ENCODE peak calls at places on chromosomes 16 and 17, in four cellular contexts. A, I, O and R are unnamed samples. For H3K4me1, the result is how much of the 10 kb centered on the place peaks cover.

GRCh38 chr17:73489991-73490390 is 154.3 kb downstream of the SDK2 start:
- DNase-seq in A (no peak), I (no peak), O (no peak), R (no peak)

GRCh38 chr17:4310349-4311060 is 46.7 kb upstream of the ANKFY1 start:
- DNase-seq in A (no peak), I (no peak), O (peak), R (peak)

GRCh38 chr17:73744411-73744810 is 100.2 kb upstream of the SDK2 start:
- DNase-seq in A (no peak), I (no peak), O (no peak), R (no peak)

GRCh38 chr17:4788807-4789700 is at the start of gene GLTPD2:
- DNase-seq in A (no peak), I (no peak), O (no peak), R (peak)

GRCh38 chr17:4553669-4554068 is 1.5 kb downstream of the MYBBP1A start:
- DNase-seq in A (no peak), I (no peak), O (no peak), R (no peak)

GRCh38 chr17:75268931-75269330 is 2.1 kb downstream of the MIF4GD start:
- DNase-seq in A (no peak), I (no peak), O (no peak), R (no peak)

GRCh38 chr16:79083879-79084278 is 516.7 kb downstream of the MAF start:
- DNase-seq in A (no peak), I (no peak), O (peak), R (no peak)

GRCh38 chr17:78396436-78397335 is 18.2 kb downstream of the PGS1 start:
- DNase-seq in A (no peak), I (no peak), O (peak), R (no peak)

GRCh38 chr17:29089601-29090044 is 46.7 kb downstream of the PIPOX start:
- DNase-seq in A (no peak), I (no peak), O (no peak), R (no peak)

GRCh38 chr16:70715113-70715711 is 29.4 kb upstream of the MTSS2 start:
- DNase-seq in A (no peak), I (peak), O (peak), R (no peak)

GRCh38 chr17:74305865-74306654 is 20.0 kb upstream of the KIF19 start:
- DNase-seq in A (no peak), I (no peak), O (no peak), R (no peak)

GRCh38 chr16:71847096-71847495 is 1.3 kb downstream of the ATXN1L start:
- DNase-seq in A (no peak), I (no peak), O (no peak), R (no peak)

GRCh38 chr16:51719376-51719775 is 568.3 kb upstream of the SALL1 start:
- DNase-seq in A (no peak), I (no peak), O (no peak), R (no peak)

GRCh38 chr16:22008215-22009142 is 568 bp downstream of the MOSMO start:
- DNase-seq in A (peak), I (no peak), O (peak), R (no peak)

GRCh38 chr16:2091722-2092620 is 43.7 kb downstream of the PKD1 start:
- DNase-seq in A (no peak), I (no peak), O (no peak), R (no peak)

GRCh38 chr17:77690271-77691161 is 268.0 kb upstream of the TNRC6C start:
- DNase-seq in A (no peak), I (no peak), O (no peak), R (no peak)

GRCh38 chr16:2208308-2208707 is 2.4 kb downstream of the BRICD5 start:
- DNase-seq in A (no peak), I (no peak), O (no peak), R (no peak)

GRCh38 chr17:62718420-62718819 is 89.7 kb downstream of the MARCHF10 start:
- DNase-seq in A (no peak), I (no peak), O (no peak), R (no peak)

GRCh38 chr16:56409195-56409594 is 16.1 kb downstream of the AMFR start:
- DNase-seq in A (no peak), I (no peak), O (no peak), R (no peak)

GRCh38 chr17:18008496-18009268 is 30.3 kb downstream of the ATPAF2 start:
- DNase-seq in A (no peak), I (no peak), O (no peak), R (no peak)

GRCh38 chr16:29231231-29231630 is 175.3 kb downstream of the NPIPB11 start:
- DNase-seq in A (no peak), I (no peak), O (peak), R (no peak)

GRCh38 chr16:53091508-53092211 is 36.9 kb downstream of the CHD9 start:
- DNase-seq in A (no peak), I (no peak), O (peak), R (no peak)

GRCh38 chr16:20681821-20682736 is 15.4 kb downstream of the ACSM1 start:
- DNase-seq in A (no peak), I (no peak), O (no peak), R (no peak)

GRCh38 chr16:19885456-19886060 is 910 bp upstream of the GPRC5B start:
- DNase-seq in A (no peak), I (no peak), O (peak), R (no peak)

GRCh38 chr16:54265558-54266213 is 20.9 kb downstream of the IRX3 start:
- DNase-seq in A (no peak), I (no peak), O (no peak), R (no peak)

GRCh38 chr17:60524463-60525346 is 1.3 kb downstream of the APPBP2 start:
- DNase-seq in A (no peak), I (no peak), O (no peak), R (no peak)

GRCh38 chr16:67546761-67547422 is 15.4 kb upstream of the CTCF start:
- DNase-seq in A (peak), I (peak), O (peak), R (peak)

GRCh38 chr17:72760368-72760767 is 332.1 kb downstream of the SLC39A11 start:
- DNase-seq in A (no peak), I (no peak), O (no peak), R (no peak)

GRCh38 chr17:81923302-81924260 is 4.0 kb downstream of the MAFG start:
- DNase-seq in A (no peak), I (peak), O (peak), R (no peak)

GRCh38 chr17:40901981-40902862 is 17.2 kb upstream of the KRT20 start:
- DNase-seq in A (no peak), I (no peak), O (no peak), R (peak)

GRCh38 chr17:6498356-6498755 is 54.1 kb downstream of the PIMREG start:
- DNase-seq in A (no peak), I (no peak), O (no peak), R (no peak)

GRCh38 chr17:77365584-77366186 is 224.9 kb downstream of the SEC14L1 start:
- DNase-seq in A (no peak), I (no peak), O (peak), R (no peak)

GRCh38 chr16:87702325-87702811 is 63.4 kb downstream of the KLHDC4 start:
- DNase-seq in A (no peak), I (no peak), O (no peak), R (no peak)

GRCh38 chr16:80947708-80948615 is 58.7 kb downstream of the CMC2 start:
- DNase-seq in A (no peak), I (no peak), O (no peak), R (no peak)

GRCh38 chr17:57940217-57940616 is 15.0 kb downstream of the CUEDC1 start:
- DNase-seq in A (no peak), I (no peak), O (no peak), R (no peak)

GRCh38 chr17:57940653-57941329 is 14.4 kb downstream of the CUEDC1 start:
- DNase-seq in A (no peak), I (no peak), O (peak), R (no peak)

GRCh38 chr17:57941384-57942370 is 13.5 kb downstream of the CUEDC1 start:
- DNase-seq in A (no peak), I (no peak), O (no peak), R (no peak)

GRCh38 chr17:57938061-57938502 is 17.1 kb downstream of the CUEDC1 start:
- DNase-seq in A (no peak), I (no peak), O (no peak), R (peak)

GRCh38 chr17:57939797-57940196 is 15.4 kb downstream of the CUEDC1 start:
- DNase-seq in A (no peak), I (no peak), O (peak), R (no peak)
- H3K4me1 ChIP-seq in A (under half), I (under half), O (under half), R (under half)

DNA sequence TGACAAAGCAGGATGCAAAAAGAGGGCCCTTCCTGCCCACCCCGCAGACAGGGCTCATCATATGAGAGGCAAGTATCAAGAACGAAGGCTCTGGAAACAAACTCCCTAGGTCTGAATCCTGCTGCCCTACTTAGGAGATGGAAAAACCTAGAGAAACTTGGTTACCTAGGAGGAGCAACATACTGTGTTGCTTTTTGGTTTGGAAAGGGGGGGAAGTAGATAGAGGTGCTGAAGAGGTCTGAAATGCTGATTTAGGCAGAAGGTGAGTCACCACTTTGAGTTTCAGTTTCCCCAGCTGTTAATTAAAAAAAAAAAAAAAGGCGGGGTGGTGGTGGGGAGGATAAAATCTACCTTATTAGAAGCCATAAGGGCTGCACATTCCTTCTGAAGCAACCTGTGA is 1.5 kb downstream of the N4BP1 start:
- DNase-seq in A (no peak), I (no peak), O (no peak), R (no peak)
- H3K4me1 ChIP-seq in A (half or more), I (under half), O (under half), R (half or more)

GRCh38 chr17:36922175-36922574 is 15.1 kb upstream of the LHX1 start:
- DNase-seq in A (no peak), I (no peak), O (no peak), R (no peak)
- H3K4me1 ChIP-seq in A (under half), I (under half), O (under half), R (under half)

GRCh38 chr17:80720624-80721577 is 176.3 kb downstream of the RPTOR start:
- DNase-seq in A (peak), I (no peak), O (peak), R (no peak)

GRCh38 chr17:80719449-80719848 is 174.8 kb downstream of the RPTOR start:
- DNase-seq in A (no peak), I (no peak), O (no peak), R (no peak)

GRCh38 chr17:80716986-80717385 is 172.3 kb downstream of the RPTOR start:
- DNase-seq in A (no peak), I (no peak), O (no peak), R (no peak)

GRCh38 chr17:80718428-80718827 is 173.8 kb downstream of the RPTOR start:
- DNase-seq in A (no peak), I (no peak), O (no peak), R (no peak)

DNA sequence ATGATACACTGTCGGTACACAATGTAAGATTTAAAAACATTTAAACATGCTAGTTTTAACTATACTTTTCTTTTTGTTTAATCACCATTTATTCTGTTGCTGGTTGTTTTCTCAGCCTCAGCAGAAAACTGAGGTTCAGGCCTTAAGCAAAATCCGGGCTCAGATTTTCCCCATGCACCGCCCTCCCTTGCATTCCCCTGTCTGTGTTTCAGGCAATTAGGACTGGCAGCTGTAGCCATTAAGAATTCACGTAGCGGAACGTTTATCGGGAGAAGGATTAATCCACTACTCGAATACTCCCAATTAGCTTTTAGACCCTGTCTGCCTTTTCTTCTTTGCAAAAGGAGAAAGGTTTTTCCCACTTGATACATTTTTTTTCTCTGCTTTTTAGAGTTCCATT is 173.0 kb downstream of the RPTOR start:
- DNase-seq in A (no peak), I (no peak), O (no peak), R (no peak)
- H3K4me1 ChIP-seq in A (under half), I (under half), O (under half), R (under half)

GRCh38 chr17:42342242-42343008 is 45.8 kb downstream of the STAT3 start:
- DNase-seq in A (no peak), I (no peak), O (no peak), R (no peak)
- H3K4me1 ChIP-seq in A (under half), I (under half), O (under half), R (under half)